ENCODE peak calls at places on chromosomes 16 and 17, in ten cellular contexts. O is spleen; N is A549; R is heart left ventricle; I is adipocyte; Q is left ventricle myocardium inferior; M is endodermal cell; S is heart right ventricle; V is CD8-positive, alpha-beta T cell; D is ascending aorta. T is an unnamed sample. For H3K4me1, the result is how much of the 10 kb centered on the place peaks cover.

GRCh38 chr17:5789443-5789842 is 205.1 kb upstream of the NLRP1 start:
- DNase-seq in O (no peak), M (no peak), Q (no peak), I (no peak), D (no peak), N (no peak), V (no peak), S (no peak), R (no peak), T (no peak)

GRCh38 chr16:70250748-70251650 is 741 bp downstream of the EXOSC6 start:
- DNase-seq in M (peak), Q (no peak), R (no peak), S (peak), I (peak), O (peak), D (no peak), N (peak), V (peak), T (peak)

GRCh38 chr17:5788266-5788900 is 204.1 kb upstream of the NLRP1 start:
- DNase-seq in I (no peak), S (no peak), O (no peak), V (no peak), D (no peak), Q (no peak), N (no peak), M (peak), R (no peak), T (no peak)

GRCh38 chr16:75238853-75239371 is 12.5 kb downstream of the BCAR1 start:
- DNase-seq in Q (no peak), N (no peak), M (no peak), D (peak), S (no peak), V (no peak), R (no peak), O (no peak), I (peak), T (no peak)

GRCh38 chr16:1310832-1311200 is 1.4 kb downstream of the UBE2I start:
- DNase-seq in V (peak), I (peak), O (peak), S (no peak), N (no peak), D (no peak), R (no peak), M (no peak), Q (no peak), T (no peak)

GRCh38 chr17:28871056-28871579 is 16.3 kb downstream of the ERAL1 start:
- DNase-seq in V (peak), R (no peak), D (no peak), Q (no peak), I (no peak), N (no peak), M (no peak), O (peak), S (no peak), T (no peak)

GRCh38 chr16:14186007-14186953 is 115.2 kb downstream of the MRTFB start:
- DNase-seq in Q (peak), V (no peak), M (peak), R (peak), D (no peak), N (no peak), S (peak), I (peak), O (no peak), T (no peak)

GRCh38 chr16:57374067-57374534 is 1.8 kb downstream of the CX3CL1 start:
- DNase-seq in O (no peak), V (no peak), Q (no peak), D (peak), S (no peak), R (no peak), M (no peak), N (no peak), I (peak), T (no peak)

GRCh38 chr16:13957197-13958078 is 37.5 kb downstream of the ERCC4 start:
- DNase-seq in M (peak), Q (peak), O (no peak), S (peak), I (peak), D (peak), V (no peak), R (peak), N (peak), T (peak)

GRCh38 chr17:41494524-41494923 is 4.8 kb upstream of the KRT36 start:
- DNase-seq in D (no peak), S (no peak), Q (no peak), V (no peak), N (no peak), R (no peak), M (no peak), O (no peak), I (peak), T (no peak)

GRCh38 chr17:38578641-38579480 is 26.9 kb downstream of the SRCIN1 start:
- DNase-seq in I (no peak), M (no peak), S (no peak), D (no peak), N (no peak), R (no peak), V (no peak), Q (no peak), O (no peak), T (peak)

GRCh38 chr17:79075433-79075805 is 795 bp downstream of the ENGASE start:
- DNase-seq in Q (no peak), D (no peak), I (no peak), S (no peak), N (no peak), V (no peak), R (no peak), M (no peak), O (no peak), T (no peak)

GRCh38 chr17:71234349-71234748 is 886.5 kb upstream of the SOX9 start:
- DNase-seq in Q (no peak), R (no peak), M (no peak), O (no peak), N (no peak), V (no peak), D (no peak), I (no peak), S (no peak), T (no peak)

GRCh38 chr16:89270666-89271345 is 53.3 kb downstream of the ZNF778 start:
- DNase-seq in D (no peak), Q (no peak), O (peak), N (no peak), I (no peak), R (no peak), M (peak), S (no peak), V (no peak), T (peak)

GRCh38 chr17:8204761-8205555 is 5.4 kb downstream of the AURKB start:
- DNase-seq in Q (no peak), M (no peak), V (no peak), I (no peak), D (no peak), O (no peak), R (no peak), S (no peak), N (no peak), T (no peak)

GRCh38 chr16:85553436-85554113 is 59.5 kb upstream of the GSE1 start:
- DNase-seq in S (peak), M (peak), N (peak), I (peak), Q (peak), R (peak), V (peak), O (peak), D (no peak), T (peak)

GRCh38 chr17:30920282-30920681 is 1.5 kb upstream of the ADAP2 start:
- DNase-seq in I (no peak), R (peak), D (no peak), O (no peak), V (no peak), M (peak), N (peak), S (peak), Q (peak), T (no peak)

GRCh38 chr16:68382296-68382718 is 66.0 kb downstream of the SMPD3 start:
- DNase-seq in N (peak), S (no peak), D (no peak), R (no peak), Q (no peak), I (no peak), O (no peak), V (no peak), M (peak), T (no peak)

GRCh38 chr16:82091225-82091624 is 56.2 kb downstream of the HSD17B2 start:
- DNase-seq in D (no peak), S (no peak), M (no peak), I (peak), O (no peak), V (no peak), N (no peak), Q (no peak), R (no peak), T (no peak)

GRCh38 chr16:50394215-50394802 is 25.5 kb upstream of the BRD7 start:
- DNase-seq in D (peak), R (no peak), Q (no peak), S (no peak), I (no peak), N (no peak), V (peak), M (no peak), O (no peak), T (no peak)

GRCh38 chr16:47732122-47732805 is 271.1 kb downstream of the PHKB start:
- DNase-seq in N (peak), V (no peak), I (peak), O (no peak), R (no peak), M (no peak), D (no peak), Q (no peak), S (no peak), T (no peak)

GRCh38 chr17:81652901-81653771 is 3.2 kb downstream of the PDE6G start:
- DNase-seq in R (no peak), S (no peak), I (no peak), N (no peak), O (no peak), V (peak), M (peak), Q (no peak), D (no peak), T (no peak)

GRCh38 chr17:973053-973452 is 6.5 kb downstream of the NXN start:
- DNase-seq in N (no peak), I (no peak), Q (no peak), M (peak), V (no peak), S (no peak), O (no peak), R (no peak), D (no peak), T (no peak)

GRCh38 chr16:70700101-70701020 is 14.5 kb upstream of the MTSS2 start:
- DNase-seq in I (no peak), R (peak), V (no peak), Q (peak), O (no peak), D (peak), S (peak), N (no peak), M (no peak), T (no peak)

GRCh38 chr17:49715717-49716279 is 8.0 kb upstream of the SLC35B1 start:
- DNase-seq in N (no peak), D (no peak), I (no peak), Q (no peak), M (no peak), R (no peak), V (no peak), O (no peak), S (no peak), T (no peak)

GRCh38 chr16:85554114-85554790 is 58.9 kb upstream of the GSE1 start:
- DNase-seq in R (peak), M (peak), I (peak), S (peak), O (peak), N (peak), Q (peak), D (peak), V (peak), T (peak)

GRCh38 chr17:49846938-49847712 is 744 bp downstream of the TAC4 start:
- DNase-seq in N (no peak), S (no peak), O (no peak), V (no peak), R (peak), M (peak), I (no peak), D (no peak), Q (no peak), T (no peak)

GRCh38 chr17:53032861-53033271 is 789.9 kb upstream of the KIF2B start:
- DNase-seq in O (no peak), M (peak), V (no peak), D (no peak), R (no peak), Q (no peak), N (no peak), I (peak), S (no peak), T (peak)

GRCh38 chr17:67549787-67550186 is 167.9 kb upstream of the NOL11 start:
- DNase-seq in Q (no peak), R (peak), D (no peak), M (peak), V (no peak), S (no peak), I (no peak), O (no peak), N (no peak), T (no peak)

GRCh38 chr17:59828478-59828760 is 64.3 kb downstream of the TUBD1 start:
- DNase-seq in V (no peak), D (no peak), M (no peak), O (no peak), N (no peak), R (no peak), Q (no peak), S (no peak), I (no peak), T (no peak)

GRCh38 chr17:59830846-59831486 is 61.8 kb downstream of the TUBD1 start:
- DNase-seq in N (no peak), I (no peak), D (no peak), O (no peak), M (peak), R (no peak), Q (no peak), S (no peak), V (no peak), T (no peak)

GRCh38 chr17:59827721-59828477 is 64.8 kb downstream of the TUBD1 start:
- DNase-seq in V (no peak), Q (no peak), I (no peak), D (no peak), M (no peak), S (no peak), R (no peak), N (no peak), O (no peak), T (no peak)

GRCh38 chr17:59829217-59830006 is 63.3 kb downstream of the TUBD1 start:
- DNase-seq in R (no peak), Q (no peak), V (no peak), N (peak), M (no peak), D (no peak), O (no peak), S (no peak), I (peak), T (no peak)

DNA sequence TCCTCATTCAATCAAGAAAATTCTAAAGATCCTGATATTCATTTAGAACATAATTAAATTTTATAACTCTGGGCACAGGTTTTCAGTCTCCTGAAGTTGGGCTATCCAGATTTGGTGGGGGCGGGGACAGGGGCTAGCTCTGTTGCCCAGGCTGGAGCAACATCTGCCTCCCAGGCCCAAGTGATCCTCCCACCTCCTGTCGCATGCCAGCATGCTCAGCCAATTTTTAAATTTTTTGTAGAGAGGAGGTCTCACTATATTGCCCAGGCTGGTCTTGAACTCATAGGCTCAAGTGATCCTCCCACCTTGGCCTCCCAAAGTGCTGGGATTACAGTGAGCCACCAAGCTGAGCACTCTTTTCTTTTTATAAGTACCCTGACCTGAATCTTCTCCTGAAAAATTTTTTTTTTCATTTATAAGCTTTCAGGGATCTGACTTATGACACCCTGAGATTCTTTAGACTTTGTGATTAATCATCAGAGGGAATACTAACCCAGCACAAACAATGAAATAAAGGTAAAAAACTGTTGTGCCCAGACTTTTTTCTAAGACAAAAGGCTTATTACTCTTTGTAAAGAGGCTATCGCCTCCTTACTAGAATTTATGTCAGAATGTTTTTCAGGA is 62.6 kb downstream of the TUBD1 start:
- DNase-seq in Q (no peak), N (no peak), V (no peak), S (no peak), I (no peak), O (no peak), D (no peak), M (peak), R (peak), T (no peak)
- H3K4me1 ChIP-seq in Q (under half), N (half or more), V (under half), S (under half), I (half or more), O (under half), D (under half), M (under half), R (under half), T (under half)

DNA sequence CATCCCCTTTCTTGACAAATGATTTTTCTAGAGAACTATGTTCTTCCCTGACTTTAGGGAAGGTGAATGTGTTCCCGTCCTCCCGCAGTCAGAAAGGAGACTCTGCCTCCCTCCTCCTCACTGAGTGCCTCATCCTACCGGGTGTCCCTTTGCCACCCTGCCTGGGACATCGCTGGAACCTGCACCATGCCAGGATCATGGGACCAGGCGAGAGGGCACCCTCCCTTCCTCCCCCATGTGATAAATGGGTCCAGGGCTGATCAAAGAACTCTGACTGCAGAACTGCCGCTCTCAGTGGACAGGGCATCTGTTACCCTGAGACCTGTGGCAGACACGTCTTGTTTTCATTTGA is 7.4 kb downstream of the NAT9 start:
- DNase-seq in S (no peak), V (no peak), D (no peak), N (no peak), I (no peak), R (no peak), Q (peak), O (no peak), M (no peak), T (peak)
- H3K4me3 ChIP-seq in S (no peak), V (no peak), D (no peak), N (no peak), I (no peak), R (no peak), Q (no peak), O (no peak), M (no peak), T (no peak)

GRCh38 chr16:3819741-3820724 is 60.5 kb downstream of the CREBBP start:
- DNase-seq in D (no peak), Q (no peak), R (no peak), S (no peak), M (no peak), I (peak), N (peak), V (no peak), O (no peak), T (peak)
- H3K4me1 ChIP-seq in D (under half), Q (half or more), R (half or more), S (half or more), M (under half), I (half or more), N (under half), V (half or more), O (half or more), T (under half)

GRCh38 chr17:50934161-50934560 is 68.0 kb upstream of the TOB1 start:
- DNase-seq in N (no peak), I (no peak), R (no peak), O (no peak), Q (no peak), M (no peak), D (no peak), V (no peak), S (no peak), T (no peak)

GRCh38 chr17:50928662-50929061 is 62.5 kb upstream of the TOB1 start:
- DNase-seq in Q (no peak), R (no peak), V (no peak), N (no peak), I (no peak), O (no peak), D (no peak), S (no peak), M (no peak), T (no peak)

GRCh38 chr17:50932584-50932901 is 66.4 kb upstream of the TOB1 start:
- DNase-seq in S (no peak), I (no peak), D (no peak), N (no peak), O (peak), M (no peak), Q (no peak), V (no peak), R (no peak), T (no peak)

GRCh38 chr17:50934672-50935200 is 68.6 kb upstream of the TOB1 start:
- DNase-seq in I (no peak), R (no peak), Q (no peak), N (no peak), V (no peak), D (no peak), M (no peak), O (no peak), S (no peak), T (no peak)

GRCh38 chr17:50931003-50931878 is 65.1 kb upstream of the TOB1 start:
- DNase-seq in O (peak), V (peak), Q (peak), I (peak), N (no peak), M (peak), S (peak), D (peak), R (peak), T (peak)
- H3K4me3 ChIP-seq in O (peak), V (peak), Q (peak), I (peak), N (peak), M (peak), S (peak), D (peak), R (peak), T (peak)

DNA sequence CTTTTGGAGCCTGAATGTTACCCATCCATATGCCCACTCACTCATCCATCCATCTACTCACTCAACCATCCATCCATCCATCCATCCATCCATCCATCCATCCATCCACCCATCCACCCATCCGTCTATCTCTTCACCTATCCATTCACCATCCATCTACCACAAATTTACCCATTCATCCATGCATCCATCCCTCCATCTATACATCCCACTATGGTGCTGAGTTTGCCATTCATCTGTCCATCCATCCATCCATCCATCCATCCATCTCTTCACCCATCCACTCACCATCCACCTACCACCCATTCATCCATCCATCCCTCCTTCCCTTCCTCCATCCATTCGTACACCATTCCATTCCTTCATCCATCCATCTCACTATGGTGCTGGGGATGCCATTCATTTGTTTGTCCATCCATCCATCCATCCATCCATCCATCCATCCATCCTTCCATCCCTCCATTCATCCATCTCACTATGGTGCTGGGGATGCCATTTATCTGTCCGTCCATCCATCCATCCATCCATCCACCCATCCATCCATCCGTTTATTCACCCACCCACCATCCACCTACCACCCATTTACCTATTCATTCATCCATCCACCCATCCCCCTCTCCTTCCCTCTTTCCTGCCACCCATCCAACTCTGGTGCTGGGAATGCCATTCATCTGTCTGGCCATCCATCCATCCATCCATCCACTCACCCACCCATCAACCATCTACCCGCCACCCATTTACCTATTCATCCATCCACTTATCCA is 39.7 kb downstream of the RGS9 start:
- DNase-seq in R (no peak), O (no peak), S (no peak), I (no peak), Q (no peak), N (no peak), M (no peak), D (no peak), V (no peak), T (no peak)
- H3K4me1 ChIP-seq in R (under half), O (under half), S (under half), I (under half), Q (under half), N (under half), M (under half), D (under half), V (under half), T (under half)

T was measured in pancreas.